ENCODE peak calls at places on chromosomes 5 and 9, in eight cellular contexts. M, Q, T, S, J, G, Z and O are unnamed samples.

GRCh38 chr9:631596-631995 is 209.9 kb upstream of the DMRT1 start:
- DNase-seq in M (no peak), Q (no peak), T (no peak), S (peak; percentile 36), J (no peak), G (no peak), Z (no peak), O (no peak)

GRCh38 chr9:82334286-82334685 is 345.7 kb downstream of the SPATA31D1 start:
- DNase-seq in M (peak; percentile 27), Q (no peak), T (peak; percentile 32), S (no peak), J (no peak), G (no peak), Z (no peak), O (no peak)

GRCh38 chr9:21853414-21853813 is 51.0 kb downstream of the MTAP start:
- DNase-seq in M (no peak), Q (no peak), T (no peak), S (no peak), J (peak; percentile 14), G (no peak), Z (no peak), O (no peak)

GRCh38 chr9:127959841-127960409 is 20.9 kb downstream of the EEIG1 start:
- DNase-seq in M (no peak), Q (no peak), T (no peak), S (no peak), J (no peak), G (no peak), Z (no peak), O (no peak)

GRCh38 chr5:76615759-76616158 is 7.4 kb downstream of the F2RL2 start:
- DNase-seq in M (no peak), Q (no peak), T (no peak), S (no peak), J (no peak), G (no peak), Z (no peak), O (no peak)

GRCh38 chr9:97688654-97689053 is 8.5 kb downstream of the XPA start:
- DNase-seq in M (no peak), Q (no peak), T (no peak), S (no peak), J (no peak), G (no peak), Z (no peak), O (no peak)

GRCh38 chr5:126872558-126873349 is 95.8 kb downstream of the LMNB1 start:
- DNase-seq in M (no peak), Q (no peak), T (no peak), S (no peak), J (no peak), G (no peak), Z (no peak), O (no peak)

GRCh38 chr5:139126711-139127111 is 71.5 kb downstream of the SIL1 start:
- DNase-seq in M (no peak), Q (no peak), T (no peak), S (no peak), J (no peak), G (no peak), Z (no peak), O (no peak)

GRCh38 chr9:81058776-81059175 is 630.6 kb downstream of the TLE1 start:
- DNase-seq in M (no peak), Q (no peak), T (peak; percentile 16), S (no peak), J (no peak), G (no peak), Z (no peak), O (no peak)

GRCh38 chr9:72828281-72828731 is 124.5 kb downstream of the ALDH1A1 start:
- DNase-seq in M (no peak), Q (no peak), T (no peak), S (no peak), J (peak; percentile 33), G (no peak), Z (no peak), O (no peak)

GRCh38 chr9:83130541-83130940 is 67.6 kb upstream of the RASEF start:
- DNase-seq in M (peak; percentile 25), Q (no peak), T (peak; percentile 17), S (no peak), J (peak; percentile 34), G (no peak), Z (no peak), O (no peak)

GRCh38 chr5:13957032-13957645 is 12.7 kb upstream of the DNAH5 start:
- DNase-seq in M (peak; percentile 71), Q (peak; percentile 53), T (peak; percentile 83), S (no peak), J (peak; percentile 48), G (no peak), Z (no peak), O (no peak)

GRCh38 chr9:111985315-111985714 is 88.7 kb downstream of the UGCG start:
- DNase-seq in M (no peak), Q (no peak), T (no peak), S (no peak), J (no peak), G (no peak), Z (no peak), O (no peak)